ENCODE peak calls at places on chromosomes 3 and 15, in four cellular contexts. One of them, this sample, is unnamed.

GRCh38 chr15:99019558-99020540 is 12.3 kb upstream of the PGPEP1L start:
- DNase-seq in Panc1: no peak
- DNase-seq in HL-60: no peak
- DNase-seq in transverse colon: no peak
- DNase-seq in this sample: no peak

GRCh38 chr3:58560771-58561311 is 16.4 kb downstream of the FAM107A start:
- DNase-seq in HL-60: no peak
- DNase-seq in transverse colon: no peak
- DNase-seq in Panc1: no peak
- DNase-seq in this sample: no peak

GRCh38 chr15:69035205-69035917 is 20.9 kb downstream of the NOX5 start:
- DNase-seq in HL-60: no peak
- DNase-seq in Panc1: no peak
- DNase-seq in transverse colon: peak; percentile 26
- DNase-seq in this sample: no peak

GRCh38 chr3:126834596-126835471 is 130.8 kb downstream of the CHCHD6 start:
- DNase-seq in Panc1: no peak
- DNase-seq in transverse colon: no peak
- DNase-seq in HL-60: no peak
- DNase-seq in this sample: no peak

GRCh38 chr3:49523756-49524747 is 30.2 kb upstream of the BSN start:
- DNase-seq in HL-60: no peak
- DNase-seq in transverse colon: no peak
- DNase-seq in Panc1: no peak
- DNase-seq in this sample: no peak

GRCh38 chr3:116417151-116417550 is 28.1 kb downstream of the LSAMP start:
- DNase-seq in transverse colon: no peak
- DNase-seq in Panc1: no peak
- DNase-seq in HL-60: no peak
- DNase-seq in this sample: no peak

GRCh38 chr3:152474585-152474984 is 205.9 kb downstream of the MBNL1 start:
- DNase-seq in HL-60: no peak
- DNase-seq in transverse colon: no peak
- DNase-seq in Panc1: peak; percentile 36
- DNase-seq in this sample: no peak

GRCh38 chr3:73683706-73684105 is 59.0 kb upstream of the PDZRN3 start:
- DNase-seq in HL-60: no peak
- DNase-seq in transverse colon: no peak
- DNase-seq in Panc1: no peak
- DNase-seq in this sample: no peak

GRCh38 chr15:73994912-73995622 is 551 bp downstream of the PML start:
- DNase-seq in HL-60: peak; percentile 41
- DNase-seq in Panc1: no peak
- DNase-seq in transverse colon: peak; percentile 42
- DNase-seq in this sample: peak; percentile 75

GRCh38 chr15:58521293-58521991 is 89.7 kb downstream of the LIPC start:
- DNase-seq in Panc1: no peak
- DNase-seq in transverse colon: no peak
- DNase-seq in HL-60: peak; percentile 96
- DNase-seq in this sample: no peak
- TF ChIP-seq POLR2AphosphoS5 in Panc1: no peak
- TF ChIP-seq POLR2AphosphoS5 in transverse colon: no peak
- TF ChIP-seq POLR2AphosphoS5 in HL-60: peak; percentile 87
- TF ChIP-seq POLR2AphosphoS5 in this sample: no peak

GRCh38 chr3:44883213-44883955 is 9.0 kb downstream of the TGM4 start:
- DNase-seq in transverse colon: no peak
- DNase-seq in HL-60: no peak
- DNase-seq in Panc1: no peak
- DNase-seq in this sample: no peak
- H3K4me3 ChIP-seq in transverse colon: no peak overlapping the region
- H3K4me3 ChIP-seq in HL-60: no peak overlapping the region
- H3K4me3 ChIP-seq in Panc1: no peak overlapping the region
- H3K4me3 ChIP-seq in this sample: no peak overlapping the region

GRCh38 chr3:26622634-26623408 is at the start of gene LRRC3B:
- DNase-seq in transverse colon: no peak
- DNase-seq in HL-60: no peak
- DNase-seq in Panc1: no peak
- DNase-seq in this sample: no peak
- TF ChIP-seq CTCF in transverse colon: no peak
- TF ChIP-seq CTCF in HL-60: no peak
- TF ChIP-seq CTCF in Panc1: no peak
- TF ChIP-seq CTCF in this sample: no peak

GRCh38 chr15:88646951-88647350 is 8.1 kb downstream of the ISG20 start:
- DNase-seq in HL-60: no peak
- DNase-seq in transverse colon: no peak
- DNase-seq in Panc1: no peak
- DNase-seq in this sample: peak; percentile 40

GRCh38 chr15:88649753-88650551 is 11.1 kb downstream of the ISG20 start:
- DNase-seq in HL-60: no peak
- DNase-seq in transverse colon: no peak
- DNase-seq in Panc1: no peak
- DNase-seq in this sample: peak; percentile 72

GRCh38 chr15:88647362-88648105 is 8.7 kb downstream of the ISG20 start:
- DNase-seq in Panc1: no peak
- DNase-seq in HL-60: no peak
- DNase-seq in transverse colon: peak; percentile 50
- DNase-seq in this sample: peak; percentile 55

GRCh38 chr15:88649286-88649733 is 10.5 kb downstream of the ISG20 start:
- DNase-seq in transverse colon: peak; percentile 52
- DNase-seq in Panc1: no peak
- DNase-seq in HL-60: no peak
- DNase-seq in this sample: peak; percentile 91

GRCh38 chr15:88648357-88649214 is 9.8 kb downstream of the ISG20 start:
- DNase-seq in HL-60: no peak
- DNase-seq in transverse colon: peak; percentile 73
- DNase-seq in Panc1: no peak
- DNase-seq in this sample: peak; percentile 91
- TF ChIP-seq POLR2AphosphoS5 in HL-60: no peak
- TF ChIP-seq POLR2AphosphoS5 in transverse colon: no peak
- TF ChIP-seq POLR2AphosphoS5 in Panc1: no peak
- TF ChIP-seq POLR2AphosphoS5 in this sample: no peak

DNA sequence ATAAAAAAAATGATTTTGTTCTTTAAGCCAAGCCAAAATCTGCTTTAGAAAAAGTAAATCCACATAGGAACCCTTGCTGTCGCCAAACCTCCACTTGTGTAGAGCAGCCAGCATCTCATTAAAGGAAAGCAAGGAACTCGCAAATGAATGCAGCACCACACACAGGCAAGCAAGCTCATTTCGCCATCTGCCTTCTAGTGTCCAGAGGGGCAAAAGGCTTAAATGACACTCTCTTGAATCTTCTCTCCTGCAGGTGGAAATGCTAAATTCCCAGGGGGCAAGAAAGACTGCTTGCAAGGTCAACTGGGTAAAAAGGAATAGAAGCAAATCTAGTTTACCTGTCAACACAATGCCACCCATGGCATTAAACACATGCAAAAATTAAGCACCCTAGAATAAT is 2.4 kb downstream of the MB21D2 start:
- DNase-seq in HL-60: no peak
- DNase-seq in Panc1: no peak
- DNase-seq in transverse colon: no peak
- DNase-seq in this sample: no peak
- H3K4me3 ChIP-seq in HL-60: no peak overlapping the region
- H3K4me3 ChIP-seq in Panc1: no peak overlapping the region
- H3K4me3 ChIP-seq in transverse colon: no peak overlapping the region
- H3K4me3 ChIP-seq in this sample: peak overlapping the region; percentile 81